ENCODE peak calls at places on chromosomes 2 and 18, in ten cellular contexts. J is HuH-7, S is iris pigment epithelial cell, B is amniotic stem cell, D is nephron progenitor cell, P is GM03348, G is iPS DF 19.7, O is foreskin keratinocyte, Z is NCI-H1436, Y is H7. M is an unnamed sample.

GRCh38 chr2:201196003-201196402 is 13.1 kb downstream of the CASP10 start:
- DNase-seq in J (no peak), S (no peak), B (no peak), D (no peak), P (no peak), G (no peak), O (no peak), Z (no peak), Y (no peak), M (no peak)

GRCh38 chr2:108369153-108369552 is 8.6 kb upstream of the SULT1C4 start:
- DNase-seq in J (no peak), S (no peak), B (no peak), D (no peak), P (no peak), G (no peak), O (no peak), Z (no peak), Y (no peak), M (no peak)

GRCh38 chr2:205563646-205564045 is 118.7 kb upstream of the NRP2 start:
- DNase-seq in J (no peak), S (no peak), B (no peak), D (no peak), P (no peak), G (no peak), O (no peak), Z (no peak), Y (peak; percentile 51), M (peak; percentile 20)

GRCh38 chr18:471701-472100 is 28.8 kb downstream of the COLEC12 start:
- DNase-seq in J (no peak), S (peak; percentile 41), B (no peak), D (no peak), P (no peak), G (no peak), O (no peak), Z (no peak), Y (no peak), M (no peak)

GRCh38 chr2:196511258-196511971 is 128.1 kb upstream of the CCDC150 start:
- DNase-seq in J (no peak), S (no peak), B (no peak), D (no peak), P (no peak), G (no peak), O (no peak), Z (no peak), Y (no peak), M (no peak)

GRCh38 chr2:159211447-159212396 is 74.8 kb downstream of the WDSUB1 start:
- DNase-seq in J (peak; percentile 49), S (peak; percentile 22), B (no peak), D (peak; percentile 45), P (no peak), G (peak; percentile 76), O (no peak), Z (no peak), Y (peak; percentile 88), M (no peak)

GRCh38 chr18:10453885-10454772 is at the start of gene APCDD1:
- DNase-seq in J (peak; percentile 55), S (no peak), B (no peak), D (peak; percentile 86), P (no peak), G (no peak), O (no peak), Z (peak; percentile 34), Y (peak; percentile 96), M (peak; percentile 75)

GRCh38 chr2:204664708-204665121 is 119.4 kb downstream of the PARD3B start:
- DNase-seq in J (no peak), S (peak; percentile 84), B (no peak), D (no peak), P (peak; percentile 53), G (no peak), O (peak; percentile 56), Z (no peak), Y (no peak), M (no peak)

GRCh38 chr2:213251618-213252017 is 32.6 kb upstream of the SPAG16 start:
- DNase-seq in J (peak; percentile 20), S (peak; percentile 79), B (peak; percentile 33), D (peak; percentile 14), P (peak; percentile 61), G (no peak), O (no peak), Z (peak; percentile 77), Y (peak; percentile 21), M (no peak)

GRCh38 chr18:13536578-13536977 is 189.8 kb downstream of the FAM210A start:
- DNase-seq in J (no peak), S (no peak), B (no peak), D (no peak), P (no peak), G (no peak), O (no peak), Z (no peak), Y (no peak), M (no peak)

GRCh38 chr2:113084249-113085000 is 16.7 kb downstream of the IL1F10 start:
- DNase-seq in J (no peak), S (peak; percentile 16), B (no peak), D (no peak), P (peak; percentile 30), G (no peak), O (no peak), Z (no peak), Y (no peak), M (no peak)

GRCh38 chr2:240464514-240465241 is 29.2 kb downstream of the GPC1 start:
- DNase-seq in J (no peak), S (no peak), B (no peak), D (no peak), P (no peak), G (no peak), O (no peak), Z (no peak), Y (peak; percentile 33), M (peak; percentile 4)

GRCh38 chr18:49784427-49785185 is 28.7 kb downstream of the ACAA2 start:
- DNase-seq in J (no peak), S (peak; percentile 42), B (no peak), D (no peak), P (peak; percentile 54), G (no peak), O (no peak), Z (no peak), Y (no peak), M (no peak)

M was measured in body of pancreas.